ENCODE peak calls at places on chromosomes 12 and 14, in eight cellular contexts. F, S, A, Y, L, B, R and C are unnamed samples.

GRCh38 chr12:62862259-62862881 is 72.6 kb downstream of the PPM1H start:
- DNase-seq in L (no peak), F (no peak), B (no peak), S (no peak), A (no peak), Y (no peak), R (no peak), C (no peak)

GRCh38 chr12:32437095-32437515 is 37.7 kb downstream of the FGD4 start:
- DNase-seq in S (no peak), A (no peak), B (no peak), Y (no peak), F (no peak), R (peak), L (peak), C (no peak)

GRCh38 chr12:131141483-131141882 is 187.8 kb downstream of the ADGRD1 start:
- DNase-seq in Y (no peak), R (no peak), F (peak), L (peak), A (no peak), B (no peak), S (no peak), C (no peak)

GRCh38 chr12:96167492-96167891 is 26.7 kb upstream of the ELK3 start:
- DNase-seq in R (no peak), F (no peak), L (no peak), Y (no peak), S (no peak), A (no peak), B (no peak), C (no peak)

GRCh38 chr12:108091351-108091750 is 37.7 kb upstream of the WSCD2 start:
- DNase-seq in S (no peak), B (no peak), F (no peak), Y (no peak), R (no peak), A (no peak), L (no peak), C (no peak)

GRCh38 chr14:55889124-55889523 is 229.1 kb upstream of the PELI2 start:
- DNase-seq in Y (no peak), S (peak), A (no peak), R (peak), L (no peak), B (no peak), F (no peak), C (no peak)

GRCh38 chr12:42585175-42585845 is 4.2 kb downstream of the PRICKLE1 start:
- DNase-seq in A (no peak), R (no peak), L (no peak), B (no peak), F (no peak), S (no peak), Y (no peak), C (no peak)

GRCh38 chr12:95634622-95635621 is 83.6 kb upstream of the USP44 start:
- DNase-seq in B (peak), L (no peak), F (no peak), A (no peak), S (peak), Y (no peak), R (no peak), C (no peak)

GRCh38 chr14:52272375-52272774 is 4.9 kb downstream of the PTGDR start:
- DNase-seq in S (peak), L (no peak), B (no peak), Y (no peak), A (no peak), R (peak), F (no peak), C (no peak)
- TF ChIP-seq CTCF in S (no peak), L (no peak), B (peak), Y (no peak), A (no peak), R (peak), F (peak), C (no peak)

DNA sequence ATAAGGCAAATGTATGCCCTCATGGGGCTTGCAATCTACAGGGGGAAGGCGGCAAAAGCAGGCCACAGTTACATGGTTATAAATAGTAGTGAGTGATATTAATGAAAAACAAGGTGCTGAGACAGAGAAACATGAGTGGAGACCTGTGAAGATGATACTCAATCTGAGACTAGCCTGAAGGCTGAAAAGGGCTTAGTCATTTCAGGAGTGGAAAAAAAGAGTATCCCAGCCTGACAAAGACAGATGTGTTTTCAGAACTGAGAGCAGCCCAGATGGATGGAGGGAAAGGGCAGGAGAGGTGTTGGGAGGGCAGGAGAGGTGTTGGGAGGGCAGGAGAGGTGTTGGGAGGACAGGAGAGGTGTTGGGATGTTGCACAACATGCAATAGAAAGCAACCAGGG is 181.9 kb downstream of the C12orf42 start:
- DNase-seq in F (no peak), R (no peak), A (no peak), L (no peak), S (no peak), Y (no peak), B (no peak), C (no peak)
- TF ChIP-seq CTCF in F (no peak), R (no peak), A (no peak), L (no peak), S (no peak), Y (no peak), B (no peak), C (no peak)

DNA sequence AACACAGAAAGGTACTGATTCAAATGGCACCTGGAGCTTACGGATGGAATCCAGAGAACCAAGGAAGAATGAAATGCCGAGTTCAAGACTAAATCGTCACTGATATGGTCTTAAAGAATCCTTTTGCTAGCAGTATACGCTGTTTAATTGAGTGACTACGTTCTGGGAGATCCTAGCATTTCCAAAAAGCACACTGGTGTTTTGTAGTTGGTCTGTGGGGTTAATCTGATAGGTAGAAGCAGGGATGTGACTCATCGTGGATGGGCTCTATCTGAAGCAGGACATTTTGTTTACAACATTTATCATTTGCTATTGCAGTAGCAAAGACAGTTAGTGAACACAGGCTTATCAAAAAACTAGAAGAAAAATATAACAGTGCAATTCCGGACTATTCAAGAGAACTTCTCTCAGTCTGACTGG is 169.2 kb upstream of the HMGA2 start:
- DNase-seq in R (no peak), A (no peak), B (no peak), F (no peak), Y (no peak), S (no peak), L (no peak), C (no peak)
- TF ChIP-seq CTCF in R (no peak), A (no peak), B (no peak), F (no peak), Y (no peak), S (no peak), L (no peak), C (no peak)

DNA sequence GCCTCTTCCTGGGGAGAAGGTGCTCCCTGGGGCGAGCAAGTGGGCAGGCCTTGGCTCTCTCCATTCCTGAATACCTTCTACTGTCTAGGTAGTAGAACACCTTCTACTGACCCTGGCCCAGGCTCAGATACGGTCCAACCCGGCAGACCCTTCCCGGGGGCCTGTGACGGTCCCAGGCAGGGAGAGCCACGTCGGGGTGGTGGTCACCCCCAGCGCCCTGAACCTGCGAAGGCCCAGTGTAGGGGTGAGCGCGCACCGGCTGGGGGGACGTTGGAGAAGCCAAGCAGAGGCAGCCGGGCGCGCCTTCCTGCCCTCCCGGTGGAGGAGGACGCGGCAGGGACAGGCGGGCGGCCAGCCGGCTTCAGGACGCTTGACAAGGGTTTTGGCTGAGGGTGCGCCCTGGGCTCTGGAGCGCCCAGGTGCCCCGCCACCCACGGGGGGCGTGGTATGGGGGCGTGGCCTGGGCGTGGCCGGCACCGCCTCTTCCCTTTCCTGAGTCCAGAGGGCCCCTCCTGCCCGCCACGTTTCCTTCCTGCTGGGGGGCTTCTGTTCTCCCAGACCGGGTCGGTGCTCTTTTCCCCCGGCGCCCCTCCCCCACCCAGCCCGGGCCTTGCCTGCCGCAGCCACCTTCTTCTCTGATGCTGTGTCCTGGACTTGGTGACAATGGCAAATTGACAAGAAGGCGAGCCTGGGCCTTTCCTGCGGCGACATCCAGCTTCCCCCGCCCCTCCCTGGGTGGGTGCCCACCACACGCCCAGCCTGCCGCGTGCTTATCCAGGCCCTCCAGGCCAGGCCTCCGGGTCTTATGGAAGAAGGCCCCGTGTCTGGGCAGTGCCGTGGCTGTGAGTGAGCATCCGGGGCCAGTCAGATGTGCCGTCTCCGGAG is 24.5 kb upstream of the PPP1R13B start:
- DNase-seq in F (peak), Y (peak), S (peak), A (peak), R (peak), L (no peak), B (peak), C (no peak)
- TF ChIP-seq CTCF in F (no peak), Y (no peak), S (no peak), A (no peak), R (no peak), L (no peak), B (no peak), C (no peak)

GRCh38 chr14:67360469-67361206 is 510 bp downstream of the EIF2S1 start:
- DNase-seq in S (no peak), R (peak), F (no peak), L (no peak), A (no peak), B (no peak), Y (no peak), C (no peak)

GRCh38 chr14:67359775-67360468 is at the start of the genes ATP6V1D and EIF2S1:
- DNase-seq in F (peak), L (peak), A (peak), S (peak), R (peak), B (peak), Y (peak), C (peak)

GRCh38 chr14:67370830-67371229 is 10.7 kb downstream of the EIF2S1 start:
- DNase-seq in R (no peak), Y (no peak), F (no peak), B (no peak), L (no peak), A (no peak), S (no peak), C (no peak)

DNA sequence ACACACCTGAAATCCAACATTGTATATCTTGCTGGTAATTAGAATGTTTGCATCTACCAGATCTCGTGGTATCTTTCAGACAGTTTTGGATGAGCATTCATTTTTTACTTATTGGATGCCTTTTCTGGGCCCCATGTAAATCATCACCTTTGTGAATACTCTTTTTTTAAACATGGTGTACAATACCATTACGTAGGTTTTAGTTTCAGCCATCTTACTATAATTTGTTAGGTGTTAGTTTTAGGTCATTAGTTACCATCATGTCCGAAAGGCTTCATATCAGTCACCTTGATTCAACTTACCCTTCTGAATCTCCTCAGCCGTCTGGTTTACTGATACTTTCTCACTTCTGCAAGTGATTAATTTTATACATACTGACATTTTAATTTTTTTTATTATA is 5.3 kb downstream of the EIF2S1 start:
- DNase-seq in L (no peak), A (no peak), Y (no peak), R (no peak), B (no peak), F (no peak), S (no peak), C (no peak)
- TF ChIP-seq CTCF in L (no peak), A (no peak), Y (no peak), R (no peak), B (no peak), F (no peak), S (no peak), C (no peak)

GRCh38 chr12:75628511-75628910 is 117.1 kb upstream of the KRR1 start:
- DNase-seq in R (no peak), A (no peak), B (no peak), L (no peak), F (no peak), S (no peak), Y (no peak), C (no peak)

GRCh38 chr12:75622492-75622891 is 111.1 kb upstream of the KRR1 start:
- DNase-seq in A (no peak), B (no peak), S (no peak), R (no peak), Y (no peak), F (no peak), L (no peak), C (no peak)

GRCh38 chr12:75628916-75629315 is 117.5 kb upstream of the KRR1 start:
- DNase-seq in Y (no peak), B (no peak), S (no peak), A (no peak), F (no peak), R (no peak), L (no peak), C (no peak)

DNA sequence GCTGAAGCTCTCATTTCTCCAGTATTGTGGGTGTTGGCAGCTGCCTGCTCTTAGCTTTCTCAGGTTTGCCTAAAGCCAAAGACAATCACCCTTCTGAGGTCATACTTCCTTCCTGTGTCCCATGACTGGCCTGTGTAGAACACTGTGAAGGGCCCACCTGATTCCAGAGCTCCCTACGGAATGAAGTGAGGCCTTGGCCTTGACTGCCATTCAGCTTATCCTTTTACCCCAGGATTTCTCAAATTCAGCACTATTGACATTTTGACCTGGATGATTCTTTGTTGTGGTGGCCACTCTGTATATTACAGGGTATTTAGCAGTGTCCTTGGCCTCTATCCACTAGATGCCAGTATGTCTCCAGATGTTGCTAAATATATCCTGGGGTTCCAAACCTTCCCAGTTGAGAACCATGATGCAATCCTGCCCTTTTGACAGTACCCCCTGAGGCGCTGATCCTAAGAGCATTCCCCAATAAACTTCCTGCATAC is 112.3 kb upstream of the KRR1 start:
- DNase-seq in L (no peak), A (no peak), B (no peak), F (no peak), S (no peak), Y (no peak), R (peak), C (no peak)
- TF ChIP-seq CTCF in L (no peak), A (no peak), B (peak), F (no peak), S (no peak), Y (no peak), R (peak), C (no peak)

GRCh38 chr12:53791735-53792326 is 40.1 kb upstream of the CISTR start:
- DNase-seq in L (no peak), R (no peak), A (peak), Y (no peak), F (no peak), S (peak), B (no peak), C (no peak)
- TF ChIP-seq CTCF in L (no peak), R (peak), A (peak), Y (no peak), F (peak), S (no peak), B (peak), C (peak)